ENCODE peak calls at places on chromosomes 12 and 14, in four cellular contexts. R is stimulated activated CD8-positive, alpha-beta memory T cell treated with anti-CD3 and anti-CD28 coated beads, Interleukin-15, amount 100 ng/mL, for 4 hours; E is aorta; G is colonic mucosa. M is an unnamed sample.

GRCh38 chr14:31090872-31091764 is 64.9 kb upstream of the STRN3 start:
- DNase-seq in E (no peak), G (peak), R (no peak), M (no peak)

GRCh38 chr12:143964-144649 is 69.8 kb downstream of the SLC6A12 start:
- DNase-seq in R (no peak), G (peak), E (no peak), M (no peak)

GRCh38 chr12:76032043-76032981 is 736 bp upstream of the PHLDA1 start:
- DNase-seq in E (peak), R (peak), G (peak), M (peak)

GRCh38 chr12:34297790-34298164 is 275.5 kb downstream of the ALG10 start:
- DNase-seq in E (no peak), R (no peak), G (no peak), M (no peak)

GRCh38 chr12:128323526-128323925 is 56.6 kb downstream of the TMEM132C start:
- DNase-seq in G (no peak), R (no peak), E (no peak), M (no peak)

GRCh38 chr14:103629503-103630121 is 601 bp downstream of the KLC1 start:
- DNase-seq in R (no peak), E (peak), G (peak), M (peak)

GRCh38 chr14:106509795-106510194 is 983.4 kb downstream of the TMEM121 start:
- DNase-seq in E (no peak), G (no peak), R (no peak), M (no peak)

GRCh38 chr12:124861492-124861891 is 2.2 kb downstream of the SCARB1 start:
- DNase-seq in G (peak), E (peak), R (no peak), M (peak)

GRCh38 chr14:102776761-102777710 is at the start of gene TRAF3:
- DNase-seq in R (peak), G (peak), E (peak), M (peak)

GRCh38 chr14:21068521-21069387 is 1.4 kb upstream of the ARHGEF40 start:
- DNase-seq in R (no peak), G (peak), E (peak), M (peak)

GRCh38 chr12:4615667-4616066 is 33.2 kb downstream of the AKAP3 start:
- DNase-seq in E (no peak), G (no peak), R (no peak), M (no peak)

GRCh38 chr12:26283046-26283445 is 87.7 kb downstream of the SSPN start:
- DNase-seq in R (no peak), G (no peak), E (no peak), M (no peak)

GRCh38 chr12:111211910-111212757 is 156.8 kb downstream of the PHETA1 start:
- DNase-seq in R (no peak), G (no peak), E (no peak), M (no peak)

GRCh38 chr12:2856901-2857495 is at the start of gene TEX52:
- DNase-seq in R (no peak), E (no peak), G (no peak), M (no peak)

GRCh38 chr14:97366400-97366799 is 569.2 kb downstream of the VRK1 start:
- DNase-seq in R (no peak), G (no peak), E (no peak), M (no peak)

GRCh38 chr12:42482820-42483533 is 106.6 kb downstream of the PRICKLE1 start:
- DNase-seq in E (peak), G (peak), R (no peak), M (peak)

GRCh38 chr12:18424857-18425256 is 163.5 kb downstream of the PIK3C2G start:
- DNase-seq in R (no peak), G (no peak), E (no peak), M (no peak)

GRCh38 chr12:120258323-120258896 is 7.1 kb downstream of the PXN start:
- DNase-seq in R (no peak), E (no peak), G (no peak), M (no peak)

GRCh38 chr14:47300801-47301200 is 374.6 kb downstream of the MDGA2 start:
- DNase-seq in E (no peak), R (no peak), G (no peak), M (no peak)

GRCh38 chr12:2118061-2118460 is 65.3 kb downstream of the CACNA1C start:
- DNase-seq in R (no peak), E (peak), G (no peak), M (no peak)

GRCh38 chr12:45543887-45544286 is 185.6 kb upstream of the ARID2 start:
- DNase-seq in E (no peak), G (peak), R (no peak), M (no peak)

GRCh38 chr12:114903394-114903748 is 219.4 kb upstream of the TBX3 start:
- DNase-seq in R (no peak), E (no peak), G (no peak), M (no peak)

GRCh38 chr12:39368891-39369290 is 74.0 kb downstream of the KIF21A start:
- DNase-seq in G (no peak), R (no peak), E (no peak), M (no peak)

GRCh38 chr12:131024026-131024425 is 70.3 kb downstream of the ADGRD1 start:
- DNase-seq in E (no peak), G (no peak), R (no peak), M (no peak)

GRCh38 chr14:50311337-50311973 is 574 bp downstream of the L2HGDH start:
- DNase-seq in E (no peak), G (peak), R (no peak), M (no peak)

GRCh38 chr12:90216815-90217214 is 508.2 kb upstream of the ATP2B1 start:
- DNase-seq in R (no peak), G (no peak), E (peak), M (no peak)

GRCh38 chr12:6538420-6539275 is 4.3 kb downstream of the GAPDH start:
- DNase-seq in G (no peak), R (no peak), E (no peak), M (no peak)

GRCh38 chr12:116959845-116960514 is 49.2 kb downstream of the FBXW8 start:
- DNase-seq in E (no peak), R (no peak), G (no peak), M (no peak)